ENCODE peak calls at places on chromosomes 16 and 17, in five cellular contexts. One of them, this sample, is unnamed.

GRCh38 chr17:74582633-74583032 is 9.4 kb downstream of the CD300LD start:
- DNase-seq in substantia nigra: no peak
- DNase-seq in activated CD4-positive, CD25-positive, alpha-beta regulatory T cell: no peak
- DNase-seq in PC-9: no peak
- DNase-seq in left cardiac atrium: no peak
- DNase-seq in this sample: no peak

GRCh38 chr16:88527937-88528743 is 42.1 kb upstream of the ZC3H18 start:
- DNase-seq in substantia nigra: no peak
- DNase-seq in activated CD4-positive, CD25-positive, alpha-beta regulatory T cell: no peak
- DNase-seq in PC-9: no peak
- DNase-seq in left cardiac atrium: no peak
- DNase-seq in this sample: no peak

GRCh38 chr17:784143-784542 is 2.0 kb downstream of the MRM3 start:
- DNase-seq in substantia nigra: no peak
- DNase-seq in activated CD4-positive, CD25-positive, alpha-beta regulatory T cell: no peak
- DNase-seq in PC-9: no peak
- DNase-seq in left cardiac atrium: no peak
- DNase-seq in this sample: no peak

GRCh38 chr17:27471321-27472269 is 15.3 kb downstream of the KSR1 start:
- DNase-seq in substantia nigra: no peak
- DNase-seq in activated CD4-positive, CD25-positive, alpha-beta regulatory T cell: peak
- DNase-seq in PC-9: peak
- DNase-seq in left cardiac atrium: no peak
- DNase-seq in this sample: no peak

GRCh38 chr17:55266051-55266957 is 1.5 kb downstream of the HLF start:
- DNase-seq in substantia nigra: peak
- DNase-seq in activated CD4-positive, CD25-positive, alpha-beta regulatory T cell: no peak
- DNase-seq in PC-9: no peak
- DNase-seq in left cardiac atrium: no peak
- DNase-seq in this sample: no peak

GRCh38 chr17:59899099-59899498 is 6.2 kb downstream of the RPS6KB1 start:
- DNase-seq in substantia nigra: no peak
- DNase-seq in activated CD4-positive, CD25-positive, alpha-beta regulatory T cell: no peak
- DNase-seq in PC-9: no peak
- DNase-seq in left cardiac atrium: no peak
- DNase-seq in this sample: no peak

GRCh38 chr17:80175411-80175810 is 5.6 kb downstream of the CARD14 start:
- DNase-seq in substantia nigra: no peak
- DNase-seq in activated CD4-positive, CD25-positive, alpha-beta regulatory T cell: no peak
- DNase-seq in PC-9: peak
- DNase-seq in left cardiac atrium: no peak
- DNase-seq in this sample: no peak

GRCh38 chr16:87554754-87555427 is 47.4 kb upstream of the JPH3 start:
- DNase-seq in substantia nigra: no peak
- DNase-seq in activated CD4-positive, CD25-positive, alpha-beta regulatory T cell: no peak
- DNase-seq in PC-9: no peak
- DNase-seq in left cardiac atrium: no peak
- DNase-seq in this sample: no peak

GRCh38 chr17:33200116-33200515 is 93.0 kb downstream of the ASIC2 start:
- DNase-seq in substantia nigra: no peak
- DNase-seq in activated CD4-positive, CD25-positive, alpha-beta regulatory T cell: no peak
- DNase-seq in PC-9: no peak
- DNase-seq in left cardiac atrium: no peak
- DNase-seq in this sample: no peak

GRCh38 chr17:8161289-8162231 is 1.2 kb downstream of the VAMP2 start:
- DNase-seq in substantia nigra: no peak
- DNase-seq in activated CD4-positive, CD25-positive, alpha-beta regulatory T cell: no peak
- DNase-seq in PC-9: no peak
- DNase-seq in left cardiac atrium: no peak
- DNase-seq in this sample: no peak

GRCh38 chr17:38669520-38669919 is 5.2 kb downstream of the EPOP start:
- DNase-seq in substantia nigra: no peak
- DNase-seq in activated CD4-positive, CD25-positive, alpha-beta regulatory T cell: no peak
- DNase-seq in PC-9: no peak
- DNase-seq in left cardiac atrium: no peak
- DNase-seq in this sample: no peak

GRCh38 chr17:39151680-39152058 is 232 bp upstream of the PLXDC1 start:
- DNase-seq in substantia nigra: no peak
- DNase-seq in activated CD4-positive, CD25-positive, alpha-beta regulatory T cell: no peak
- DNase-seq in PC-9: no peak
- DNase-seq in left cardiac atrium: no peak
- DNase-seq in this sample: no peak

GRCh38 chr17:57735707-57736106 is 9.4 kb downstream of the CCDC182 start:
- DNase-seq in substantia nigra: no peak
- DNase-seq in activated CD4-positive, CD25-positive, alpha-beta regulatory T cell: no peak
- DNase-seq in PC-9: no peak
- DNase-seq in left cardiac atrium: no peak
- DNase-seq in this sample: no peak

GRCh38 chr17:40243756-40244155 is 24.7 kb downstream of the WIPF2 start:
- DNase-seq in substantia nigra: no peak
- DNase-seq in activated CD4-positive, CD25-positive, alpha-beta regulatory T cell: no peak
- DNase-seq in PC-9: no peak
- DNase-seq in left cardiac atrium: no peak
- DNase-seq in this sample: no peak

GRCh38 chr17:55584861-55585260 is 73.6 kb upstream of the SMIM36 start:
- DNase-seq in substantia nigra: no peak
- DNase-seq in activated CD4-positive, CD25-positive, alpha-beta regulatory T cell: no peak
- DNase-seq in PC-9: no peak
- DNase-seq in left cardiac atrium: no peak
- DNase-seq in this sample: no peak

GRCh38 chr17:79809530-79810137 is 12.8 kb upstream of the CBX8 start:
- DNase-seq in substantia nigra: no peak
- DNase-seq in activated CD4-positive, CD25-positive, alpha-beta regulatory T cell: no peak
- DNase-seq in PC-9: no peak
- DNase-seq in left cardiac atrium: no peak
- DNase-seq in this sample: no peak

GRCh38 chr16:25157476-25157875 is 45.9 kb downstream of the LCMT1 start:
- DNase-seq in substantia nigra: no peak
- DNase-seq in activated CD4-positive, CD25-positive, alpha-beta regulatory T cell: no peak
- DNase-seq in PC-9: no peak
- DNase-seq in left cardiac atrium: no peak
- DNase-seq in this sample: no peak

GRCh38 chr16:79212114-79212791 is 388.3 kb downstream of the MAF start:
- DNase-seq in substantia nigra: no peak
- DNase-seq in activated CD4-positive, CD25-positive, alpha-beta regulatory T cell: no peak
- DNase-seq in PC-9: no peak
- DNase-seq in left cardiac atrium: no peak
- DNase-seq in this sample: no peak

GRCh38 chr16:53912155-53912554 is 208.2 kb downstream of the FTO start:
- DNase-seq in substantia nigra: no peak
- DNase-seq in activated CD4-positive, CD25-positive, alpha-beta regulatory T cell: no peak
- DNase-seq in PC-9: peak
- DNase-seq in left cardiac atrium: no peak
- DNase-seq in this sample: no peak

GRCh38 chr16:49431591-49432290 is 58.1 kb downstream of the C16orf78 start:
- DNase-seq in substantia nigra: no peak
- DNase-seq in activated CD4-positive, CD25-positive, alpha-beta regulatory T cell: no peak
- DNase-seq in PC-9: no peak
- DNase-seq in left cardiac atrium: no peak
- DNase-seq in this sample: no peak

GRCh38 chr17:39939588-39940419 is 12.3 kb downstream of the LRRC3C start:
- DNase-seq in substantia nigra: no peak
- DNase-seq in activated CD4-positive, CD25-positive, alpha-beta regulatory T cell: no peak
- DNase-seq in PC-9: no peak
- DNase-seq in left cardiac atrium: no peak
- DNase-seq in this sample: no peak

GRCh38 chr16:89077076-89077475 is 16.6 kb upstream of the ACSF3 start:
- DNase-seq in substantia nigra: no peak
- DNase-seq in activated CD4-positive, CD25-positive, alpha-beta regulatory T cell: no peak
- DNase-seq in PC-9: no peak
- DNase-seq in left cardiac atrium: no peak
- DNase-seq in this sample: no peak

GRCh38 chr17:50354198-50354597 is 8.3 kb downstream of the XYLT2 start:
- DNase-seq in substantia nigra: no peak
- DNase-seq in activated CD4-positive, CD25-positive, alpha-beta regulatory T cell: no peak
- DNase-seq in PC-9: no peak
- DNase-seq in left cardiac atrium: no peak
- DNase-seq in this sample: no peak

GRCh38 chr17:73901661-73902415 is 257.6 kb upstream of the SDK2 start:
- DNase-seq in substantia nigra: peak
- DNase-seq in activated CD4-positive, CD25-positive, alpha-beta regulatory T cell: no peak
- DNase-seq in PC-9: no peak
- DNase-seq in left cardiac atrium: peak
- DNase-seq in this sample: peak

GRCh38 chr16:87704754-87705353 is 60.9 kb downstream of the KLHDC4 start:
- DNase-seq in substantia nigra: peak
- DNase-seq in activated CD4-positive, CD25-positive, alpha-beta regulatory T cell: no peak
- DNase-seq in PC-9: no peak
- DNase-seq in left cardiac atrium: no peak
- DNase-seq in this sample: no peak

GRCh38 chr17:68324114-68324513 is 32.8 kb downstream of the ARSG start:
- DNase-seq in substantia nigra: no peak
- DNase-seq in activated CD4-positive, CD25-positive, alpha-beta regulatory T cell: no peak
- DNase-seq in PC-9: no peak
- DNase-seq in left cardiac atrium: no peak
- DNase-seq in this sample: no peak

GRCh38 chr16:64211306-64211705 is 910.6 kb downstream of the CDH11 start:
- DNase-seq in substantia nigra: no peak
- DNase-seq in activated CD4-positive, CD25-positive, alpha-beta regulatory T cell: no peak
- DNase-seq in PC-9: no peak
- DNase-seq in left cardiac atrium: no peak
- DNase-seq in this sample: no peak

GRCh38 chr17:57071991-57072944 is 12.8 kb upstream of the AKAP1 start:
- DNase-seq in substantia nigra: no peak
- DNase-seq in activated CD4-positive, CD25-positive, alpha-beta regulatory T cell: no peak
- DNase-seq in PC-9: no peak
- DNase-seq in left cardiac atrium: no peak
- DNase-seq in this sample: no peak

GRCh38 chr17:41678411-41678906 is 10.2 kb upstream of the EIF1 start:
- DNase-seq in substantia nigra: no peak
- DNase-seq in activated CD4-positive, CD25-positive, alpha-beta regulatory T cell: no peak
- DNase-seq in PC-9: peak
- DNase-seq in left cardiac atrium: no peak
- DNase-seq in this sample: no peak

GRCh38 chr17:74433421-74434121 is 1.7 kb downstream of the GPRC5C start:
- DNase-seq in substantia nigra: no peak
- DNase-seq in activated CD4-positive, CD25-positive, alpha-beta regulatory T cell: no peak
- DNase-seq in PC-9: no peak
- DNase-seq in left cardiac atrium: no peak
- DNase-seq in this sample: no peak

GRCh38 chr17:76270770-76271668 is 5.9 kb downstream of the UBALD2 start:
- DNase-seq in substantia nigra: no peak
- DNase-seq in activated CD4-positive, CD25-positive, alpha-beta regulatory T cell: no peak
- DNase-seq in PC-9: no peak
- DNase-seq in left cardiac atrium: no peak
- DNase-seq in this sample: no peak

GRCh38 chr17:40323731-40324650 is 15.0 kb downstream of the RARA start:
- DNase-seq in substantia nigra: no peak
- DNase-seq in activated CD4-positive, CD25-positive, alpha-beta regulatory T cell: no peak
- DNase-seq in PC-9: peak
- DNase-seq in left cardiac atrium: peak
- DNase-seq in this sample: no peak

This sample was measured in mesothelial cell of epicardium.